ENCODE peak calls at places on chromosomes 5 and 9, in six cellular contexts. One of them, this sample, is unnamed.
A peak's percentile ranks its signal among the peaks of the same experiment; 100 is the strongest.

GRCh38 chr9:133714606-133715294 is 23.4 kb downstream of the SARDH start:
- DNase-seq in spleen: no peak
- DNase-seq in activated CD4-positive, alpha-beta T cell treated with anti-CD3 and anti-CD28 coated beads, Interleukin-2, amount 10 ng/mL, durations not matched to agents 7 days and 5 days: no peak
- DNase-seq in AG08396: no peak
- DNase-seq in astrocyte of the spinal cord: peak; percentile 60
- DNase-seq in stimulated activated CD8-positive, alpha-beta memory T cell treated with anti-CD3 and anti-CD28 coated beads, Interleukin-4, amount 100 ng/mL, for 24 hours: no peak
- DNase-seq in this sample: no peak

GRCh38 chr9:134863941-134864820 is 16.4 kb upstream of the FCN2 start:
- DNase-seq in spleen: peak; percentile 75
- DNase-seq in activated CD4-positive, alpha-beta T cell treated with anti-CD3 and anti-CD28 coated beads, Interleukin-2, amount 10 ng/mL, durations not matched to agents 7 days and 5 days: no peak
- DNase-seq in AG08396: no peak
- DNase-seq in astrocyte of the spinal cord: peak; percentile 28
- DNase-seq in stimulated activated CD8-positive, alpha-beta memory T cell treated with anti-CD3 and anti-CD28 coated beads, Interleukin-4, amount 100 ng/mL, for 24 hours: no peak
- DNase-seq in this sample: no peak

GRCh38 chr5:72531496-72532190 is 24.4 kb upstream of the ZNF366 start:
- DNase-seq in spleen: no peak
- DNase-seq in activated CD4-positive, alpha-beta T cell treated with anti-CD3 and anti-CD28 coated beads, Interleukin-2, amount 10 ng/mL, durations not matched to agents 7 days and 5 days: no peak
- DNase-seq in AG08396: no peak
- DNase-seq in astrocyte of the spinal cord: peak; percentile 31
- DNase-seq in stimulated activated CD8-positive, alpha-beta memory T cell treated with anti-CD3 and anti-CD28 coated beads, Interleukin-4, amount 100 ng/mL, for 24 hours: no peak
- DNase-seq in this sample: no peak

GRCh38 chr9:104758974-104759373 is 5.0 kb upstream of the NIPSNAP3B start:
- DNase-seq in spleen: no peak
- DNase-seq in activated CD4-positive, alpha-beta T cell treated with anti-CD3 and anti-CD28 coated beads, Interleukin-2, amount 10 ng/mL, durations not matched to agents 7 days and 5 days: no peak
- DNase-seq in AG08396: no peak
- DNase-seq in astrocyte of the spinal cord: no peak
- DNase-seq in stimulated activated CD8-positive, alpha-beta memory T cell treated with anti-CD3 and anti-CD28 coated beads, Interleukin-4, amount 100 ng/mL, for 24 hours: no peak
- DNase-seq in this sample: no peak

GRCh38 chr5:150489358-150490295 is 18.3 kb upstream of the NDST1 start:
- DNase-seq in spleen: peak; percentile 89
- DNase-seq in activated CD4-positive, alpha-beta T cell treated with anti-CD3 and anti-CD28 coated beads, Interleukin-2, amount 10 ng/mL, durations not matched to agents 7 days and 5 days: no peak
- DNase-seq in AG08396: peak; percentile 61
- DNase-seq in astrocyte of the spinal cord: no peak
- DNase-seq in stimulated activated CD8-positive, alpha-beta memory T cell treated with anti-CD3 and anti-CD28 coated beads, Interleukin-4, amount 100 ng/mL, for 24 hours: no peak
- DNase-seq in this sample: no peak

GRCh38 chr5:120621339-120621738 is 157.2 kb downstream of the PRR16 start:
- DNase-seq in spleen: no peak
- DNase-seq in activated CD4-positive, alpha-beta T cell treated with anti-CD3 and anti-CD28 coated beads, Interleukin-2, amount 10 ng/mL, durations not matched to agents 7 days and 5 days: no peak
- DNase-seq in AG08396: no peak
- DNase-seq in astrocyte of the spinal cord: no peak
- DNase-seq in stimulated activated CD8-positive, alpha-beta memory T cell treated with anti-CD3 and anti-CD28 coated beads, Interleukin-4, amount 100 ng/mL, for 24 hours: no peak
- DNase-seq in this sample: no peak

GRCh38 chr9:29691758-29692407 is 2118.6 kb upstream of the C9orf72 start:
- DNase-seq in spleen: no peak
- DNase-seq in activated CD4-positive, alpha-beta T cell treated with anti-CD3 and anti-CD28 coated beads, Interleukin-2, amount 10 ng/mL, durations not matched to agents 7 days and 5 days: no peak
- DNase-seq in AG08396: no peak
- DNase-seq in astrocyte of the spinal cord: peak; percentile 35
- DNase-seq in stimulated activated CD8-positive, alpha-beta memory T cell treated with anti-CD3 and anti-CD28 coated beads, Interleukin-4, amount 100 ng/mL, for 24 hours: no peak
- DNase-seq in this sample: peak; percentile 26

GRCh38 chr5:88984040-88984439 is 101.1 kb upstream of the MEF2C start:
- DNase-seq in spleen: no peak
- DNase-seq in activated CD4-positive, alpha-beta T cell treated with anti-CD3 and anti-CD28 coated beads, Interleukin-2, amount 10 ng/mL, durations not matched to agents 7 days and 5 days: no peak
- DNase-seq in AG08396: no peak
- DNase-seq in astrocyte of the spinal cord: no peak
- DNase-seq in stimulated activated CD8-positive, alpha-beta memory T cell treated with anti-CD3 and anti-CD28 coated beads, Interleukin-4, amount 100 ng/mL, for 24 hours: no peak
- DNase-seq in this sample: no peak

GRCh38 chr5:94245608-94246007 is 372.8 kb downstream of the KIAA0825 start:
- DNase-seq in spleen: no peak
- DNase-seq in activated CD4-positive, alpha-beta T cell treated with anti-CD3 and anti-CD28 coated beads, Interleukin-2, amount 10 ng/mL, durations not matched to agents 7 days and 5 days: no peak
- DNase-seq in AG08396: no peak
- DNase-seq in astrocyte of the spinal cord: peak; percentile 24
- DNase-seq in stimulated activated CD8-positive, alpha-beta memory T cell treated with anti-CD3 and anti-CD28 coated beads, Interleukin-4, amount 100 ng/mL, for 24 hours: no peak
- DNase-seq in this sample: peak; percentile 4

This sample was measured in erythroblast.